ENCODE peak calls at places on chromosomes 5 and 9, in five cellular contexts. One of them, this sample, is unnamed.

GRCh38 chr9:23850242-23851023 is 24.4 kb upstream of the ELAVL2 start:
- DNase-seq in left ventricle myocardium inferior: no peak
- DNase-seq in endodermal cell: peak; percentile 81
- DNase-seq in right atrium auricular region: no peak
- DNase-seq in CD8-positive, alpha-beta T cell: no peak
- DNase-seq in this sample: no peak

GRCh38 chr5:128674837-128675446 is 136.9 kb upstream of the FBN2 start:
- DNase-seq in left ventricle myocardium inferior: no peak
- DNase-seq in CD8-positive, alpha-beta T cell: no peak
- DNase-seq in right atrium auricular region: no peak
- DNase-seq in endodermal cell: peak; percentile 89
- DNase-seq in this sample: no peak

GRCh38 chr9:109064963-109065701 is 51.8 kb upstream of the CTNNAL1 start:
- DNase-seq in endodermal cell: no peak
- DNase-seq in right atrium auricular region: no peak
- DNase-seq in left ventricle myocardium inferior: no peak
- DNase-seq in CD8-positive, alpha-beta T cell: no peak
- DNase-seq in this sample: peak; percentile 70

GRCh38 chr9:80504525-80505235 is 932.9 kb downstream of the TLE4 start:
- DNase-seq in right atrium auricular region: no peak
- DNase-seq in left ventricle myocardium inferior: no peak
- DNase-seq in endodermal cell: no peak
- DNase-seq in CD8-positive, alpha-beta T cell: no peak
- DNase-seq in this sample: no peak

GRCh38 chr5:81768960-81769452 is 18.1 kb upstream of the SSBP2 start:
- DNase-seq in CD8-positive, alpha-beta T cell: no peak
- DNase-seq in right atrium auricular region: no peak
- DNase-seq in left ventricle myocardium inferior: no peak
- DNase-seq in endodermal cell: no peak
- DNase-seq in this sample: peak; percentile 43

GRCh38 chr9:6215562-6215961 is at the start of gene IL33:
- DNase-seq in left ventricle myocardium inferior: no peak
- DNase-seq in CD8-positive, alpha-beta T cell: no peak
- DNase-seq in endodermal cell: no peak
- DNase-seq in right atrium auricular region: peak; percentile 62
- DNase-seq in this sample: no peak

GRCh38 chr5:176818391-176819098 is 8.2 kb downstream of the UNC5A start:
- DNase-seq in right atrium auricular region: no peak
- DNase-seq in CD8-positive, alpha-beta T cell: no peak
- DNase-seq in endodermal cell: no peak
- DNase-seq in left ventricle myocardium inferior: no peak
- DNase-seq in this sample: no peak

GRCh38 chr5:143188083-143188482 is 215.4 kb downstream of the NR3C1 start:
- DNase-seq in left ventricle myocardium inferior: no peak
- DNase-seq in endodermal cell: no peak
- DNase-seq in right atrium auricular region: no peak
- DNase-seq in CD8-positive, alpha-beta T cell: no peak
- DNase-seq in this sample: no peak

GRCh38 chr5:110644357-110644756 is 82.1 kb downstream of the TMEM232 start:
- DNase-seq in CD8-positive, alpha-beta T cell: no peak
- DNase-seq in right atrium auricular region: no peak
- DNase-seq in endodermal cell: no peak
- DNase-seq in left ventricle myocardium inferior: no peak
- DNase-seq in this sample: no peak

GRCh38 chr9:111236337-111236736 is 93.7 kb downstream of the OR2K2 start:
- DNase-seq in CD8-positive, alpha-beta T cell: no peak
- DNase-seq in right atrium auricular region: no peak
- DNase-seq in left ventricle myocardium inferior: no peak
- DNase-seq in endodermal cell: no peak
- DNase-seq in this sample: no peak

GRCh38 chr5:148984333-148984732 is 78.5 kb downstream of the SH3TC2 start:
- DNase-seq in left ventricle myocardium inferior: no peak
- DNase-seq in right atrium auricular region: no peak
- DNase-seq in endodermal cell: peak; percentile 73
- DNase-seq in CD8-positive, alpha-beta T cell: no peak
- DNase-seq in this sample: peak; percentile 83

GRCh38 chr9:35335164-35335563 is 154.7 kb upstream of the RUSC2 start:
- DNase-seq in left ventricle myocardium inferior: no peak
- DNase-seq in right atrium auricular region: no peak
- DNase-seq in endodermal cell: no peak
- DNase-seq in CD8-positive, alpha-beta T cell: no peak
- DNase-seq in this sample: no peak

GRCh38 chr5:156383510-156383909 is 56.5 kb downstream of the SGCD start:
- DNase-seq in left ventricle myocardium inferior: no peak
- DNase-seq in CD8-positive, alpha-beta T cell: no peak
- DNase-seq in right atrium auricular region: no peak
- DNase-seq in endodermal cell: no peak
- DNase-seq in this sample: no peak

GRCh38 chr9:22097712-22098111 is 88.6 kb upstream of the CDKN2B start:
- DNase-seq in right atrium auricular region: no peak
- DNase-seq in CD8-positive, alpha-beta T cell: no peak
- DNase-seq in endodermal cell: no peak
- DNase-seq in left ventricle myocardium inferior: no peak
- DNase-seq in this sample: peak; percentile 64

GRCh38 chr9:126569036-126569435 is 44.7 kb upstream of the LMX1B start:
- DNase-seq in right atrium auricular region: no peak
- DNase-seq in CD8-positive, alpha-beta T cell: no peak
- DNase-seq in endodermal cell: no peak
- DNase-seq in left ventricle myocardium inferior: no peak
- DNase-seq in this sample: no peak

GRCh38 chr9:122200960-122201635 is 27.7 kb downstream of the LHX6 start:
- DNase-seq in endodermal cell: no peak
- DNase-seq in left ventricle myocardium inferior: no peak
- DNase-seq in right atrium auricular region: no peak
- DNase-seq in CD8-positive, alpha-beta T cell: no peak
- DNase-seq in this sample: no peak

GRCh38 chr9:72477862-72478564 is 43.4 kb upstream of the TMC1 start:
- DNase-seq in left ventricle myocardium inferior: no peak
- DNase-seq in endodermal cell: peak; percentile 54
- DNase-seq in CD8-positive, alpha-beta T cell: no peak
- DNase-seq in right atrium auricular region: no peak
- DNase-seq in this sample: peak; percentile 83

GRCh38 chr5:83919071-83920041 is 198.7 kb upstream of the HAPLN1 start:
- DNase-seq in CD8-positive, alpha-beta T cell: no peak
- DNase-seq in right atrium auricular region: no peak
- DNase-seq in left ventricle myocardium inferior: no peak
- DNase-seq in endodermal cell: no peak
- DNase-seq in this sample: no peak

GRCh38 chr5:2848634-2849033 is 97.2 kb upstream of the IRX2 start:
- DNase-seq in left ventricle myocardium inferior: no peak
- DNase-seq in right atrium auricular region: no peak
- DNase-seq in CD8-positive, alpha-beta T cell: no peak
- DNase-seq in endodermal cell: no peak
- DNase-seq in this sample: no peak

GRCh38 chr9:108093773-108094675 is 604.5 kb upstream of the KLF4 start:
- DNase-seq in right atrium auricular region: no peak
- DNase-seq in left ventricle myocardium inferior: no peak
- DNase-seq in endodermal cell: no peak
- DNase-seq in CD8-positive, alpha-beta T cell: no peak
- DNase-seq in this sample: peak; percentile 88

GRCh38 chr9:16033253-16033652 is 480.4 kb downstream of the CCDC171 start:
- DNase-seq in left ventricle myocardium inferior: no peak
- DNase-seq in endodermal cell: no peak
- DNase-seq in CD8-positive, alpha-beta T cell: no peak
- DNase-seq in right atrium auricular region: no peak
- DNase-seq in this sample: no peak

GRCh38 chr5:98774192-98775046 is 956 bp downstream of the RGMB start:
- DNase-seq in right atrium auricular region: peak; percentile 71
- DNase-seq in CD8-positive, alpha-beta T cell: peak; percentile 76
- DNase-seq in endodermal cell: peak; percentile 85
- DNase-seq in left ventricle myocardium inferior: peak; percentile 52
- DNase-seq in this sample: no peak

GRCh38 chr9:4581861-4582565 is 80.1 kb upstream of the PLPP6 start:
- DNase-seq in right atrium auricular region: no peak
- DNase-seq in endodermal cell: no peak
- DNase-seq in left ventricle myocardium inferior: no peak
- DNase-seq in CD8-positive, alpha-beta T cell: no peak
- DNase-seq in this sample: no peak

GRCh38 chr5:141359790-141360426 is at the start of gene PCDHGB2:
- DNase-seq in left ventricle myocardium inferior: no peak
- DNase-seq in CD8-positive, alpha-beta T cell: no peak
- DNase-seq in endodermal cell: peak; percentile 63
- DNase-seq in right atrium auricular region: no peak
- DNase-seq in this sample: no peak

GRCh38 chr9:37719526-37719925 is 34.1 kb upstream of the TRMT10B start:
- DNase-seq in left ventricle myocardium inferior: no peak
- DNase-seq in CD8-positive, alpha-beta T cell: no peak
- DNase-seq in endodermal cell: no peak
- DNase-seq in right atrium auricular region: no peak
- DNase-seq in this sample: no peak

GRCh38 chr5:175658299-175659145 is 651 bp downstream of the HRH2 start:
- DNase-seq in CD8-positive, alpha-beta T cell: peak; percentile 62
- DNase-seq in endodermal cell: peak; percentile 79
- DNase-seq in right atrium auricular region: no peak
- DNase-seq in left ventricle myocardium inferior: no peak
- DNase-seq in this sample: no peak

GRCh38 chr9:124036578-124036977 is 25.0 kb downstream of the LHX2 start:
- DNase-seq in endodermal cell: no peak
- DNase-seq in right atrium auricular region: no peak
- DNase-seq in left ventricle myocardium inferior: no peak
- DNase-seq in CD8-positive, alpha-beta T cell: no peak
- DNase-seq in this sample: no peak

GRCh38 chr9:88313364-88314220 is 74.7 kb upstream of the SPIN1 start:
- DNase-seq in right atrium auricular region: no peak
- DNase-seq in left ventricle myocardium inferior: no peak
- DNase-seq in endodermal cell: peak; percentile 75
- DNase-seq in CD8-positive, alpha-beta T cell: no peak
- DNase-seq in this sample: no peak

GRCh38 chr9:18791074-18791473 is 241.9 kb downstream of the SAXO1 start:
- DNase-seq in CD8-positive, alpha-beta T cell: no peak
- DNase-seq in endodermal cell: peak; percentile 88
- DNase-seq in right atrium auricular region: no peak
- DNase-seq in left ventricle myocardium inferior: no peak
- DNase-seq in this sample: no peak
- TF ChIP-seq CTCF in CD8-positive, alpha-beta T cell: no peak
- TF ChIP-seq CTCF in endodermal cell: peak; percentile 95
- TF ChIP-seq CTCF in right atrium auricular region: no peak
- TF ChIP-seq CTCF in left ventricle myocardium inferior: no peak
- TF ChIP-seq CTCF in this sample: peak; percentile 69

GRCh38 chr5:61626639-61627282 is 294.7 kb downstream of the ZSWIM6 start:
- DNase-seq in CD8-positive, alpha-beta T cell: no peak
- DNase-seq in endodermal cell: peak; percentile 57
- DNase-seq in right atrium auricular region: no peak
- DNase-seq in left ventricle myocardium inferior: no peak
- DNase-seq in this sample: no peak
- H3K4me3 ChIP-seq in CD8-positive, alpha-beta T cell: peak overlapping the region; percentile 45
- H3K4me3 ChIP-seq in endodermal cell: no peak overlapping the region
- H3K4me3 ChIP-seq in right atrium auricular region: peak overlapping the region; percentile 52
- H3K4me3 ChIP-seq in left ventricle myocardium inferior: peak overlapping the region; percentile 75
- H3K4me3 ChIP-seq in this sample: peak overlapping the region; percentile 68

DNA sequence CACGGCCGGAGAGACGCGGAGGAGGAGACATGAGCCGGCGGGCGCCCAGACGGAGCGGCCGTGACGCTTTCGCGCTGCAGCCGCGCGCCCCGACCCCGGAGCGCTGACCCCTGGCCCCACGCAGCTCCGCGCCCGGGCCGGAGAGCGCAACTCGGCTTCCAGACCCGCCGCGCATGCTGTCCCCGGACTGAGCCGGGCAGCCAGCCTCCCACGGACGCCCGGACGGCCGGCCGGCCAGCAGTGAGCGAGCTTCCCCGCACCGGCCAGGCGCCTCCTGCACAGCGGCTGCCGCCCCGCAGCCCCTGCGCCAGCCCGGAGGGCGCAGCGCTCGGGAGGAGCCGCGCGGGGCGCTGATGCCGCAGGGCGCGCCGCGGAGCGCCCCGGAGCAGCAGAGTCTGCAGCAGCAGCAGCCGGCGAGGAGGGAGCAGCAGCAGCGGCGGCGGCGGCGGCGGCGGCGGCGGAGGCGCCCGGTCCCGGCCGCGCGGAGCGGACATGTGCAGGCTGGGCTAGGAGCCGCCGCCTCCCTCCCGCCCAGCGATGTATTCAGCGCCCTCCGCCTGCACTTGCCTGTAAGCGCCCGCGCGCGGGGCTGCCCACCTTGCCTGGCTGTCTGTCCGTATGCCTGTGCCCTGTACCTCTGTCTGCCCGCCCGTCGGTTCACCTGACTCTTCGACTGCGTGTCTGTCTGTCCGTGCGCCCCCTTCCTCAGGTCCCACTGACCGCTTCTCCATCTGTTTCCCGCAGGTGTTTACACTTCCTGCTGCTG is 399 bp downstream of the FGF18 start:
- DNase-seq in right atrium auricular region: peak; percentile 57
- DNase-seq in CD8-positive, alpha-beta T cell: peak; percentile 48
- DNase-seq in endodermal cell: peak; percentile 83
- DNase-seq in left ventricle myocardium inferior: peak; percentile 33
- DNase-seq in this sample: no peak
- TF ChIP-seq CTCF in right atrium auricular region: no peak
- TF ChIP-seq CTCF in CD8-positive, alpha-beta T cell: no peak
- TF ChIP-seq CTCF in endodermal cell: no peak
- TF ChIP-seq CTCF in left ventricle myocardium inferior: peak; percentile 21
- TF ChIP-seq CTCF in this sample: no peak

GRCh38 chr5:125410501-125411162 is 664.2 kb upstream of the ZNF608 start:
- DNase-seq in left ventricle myocardium inferior: no peak
- DNase-seq in CD8-positive, alpha-beta T cell: no peak
- DNase-seq in right atrium auricular region: no peak
- DNase-seq in endodermal cell: no peak
- DNase-seq in this sample: peak; percentile 86
- H3K4me3 ChIP-seq in left ventricle myocardium inferior: peak overlapping the region; percentile 38
- H3K4me3 ChIP-seq in CD8-positive, alpha-beta T cell: no peak overlapping the region
- H3K4me3 ChIP-seq in right atrium auricular region: no peak overlapping the region
- H3K4me3 ChIP-seq in endodermal cell: no peak overlapping the region
- H3K4me3 ChIP-seq in this sample: no peak overlapping the region

GRCh38 chr9:100222674-100223073 is 123.6 kb downstream of the INVS start:
- DNase-seq in left ventricle myocardium inferior: no peak
- DNase-seq in CD8-positive, alpha-beta T cell: no peak
- DNase-seq in endodermal cell: no peak
- DNase-seq in right atrium auricular region: no peak
- DNase-seq in this sample: no peak
- TF ChIP-seq CTCF in left ventricle myocardium inferior: peak; percentile 50
- TF ChIP-seq CTCF in CD8-positive, alpha-beta T cell: no peak
- TF ChIP-seq CTCF in endodermal cell: peak; percentile 69
- TF ChIP-seq CTCF in right atrium auricular region: peak; percentile 52
- TF ChIP-seq CTCF in this sample: peak; percentile 59

DNA sequence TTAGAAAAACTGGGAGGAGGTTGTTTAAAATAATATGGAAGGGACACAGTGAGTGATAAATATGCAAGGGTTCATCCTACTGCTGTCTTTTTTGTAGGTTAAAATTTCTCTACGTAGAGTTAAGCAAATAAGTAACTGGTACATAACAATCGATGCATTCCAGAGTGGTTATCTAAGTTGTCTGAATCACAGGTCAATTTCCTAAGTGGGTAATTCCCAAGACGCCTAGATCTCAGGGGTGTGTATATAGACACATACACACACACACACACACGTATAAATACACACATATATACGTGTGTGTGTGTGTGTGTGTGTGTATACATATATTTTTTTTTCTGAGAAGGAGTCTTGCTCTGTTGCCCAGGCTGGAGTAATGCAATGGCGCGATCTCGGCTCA is 22.3 kb downstream of the CAAP1 start:
- DNase-seq in left ventricle myocardium inferior: no peak
- DNase-seq in CD8-positive, alpha-beta T cell: no peak
- DNase-seq in endodermal cell: no peak
- DNase-seq in right atrium auricular region: no peak
- DNase-seq in this sample: peak; percentile 94
- H3K4me3 ChIP-seq in left ventricle myocardium inferior: no peak overlapping the region
- H3K4me3 ChIP-seq in CD8-positive, alpha-beta T cell: no peak overlapping the region
- H3K4me3 ChIP-seq in endodermal cell: no peak overlapping the region
- H3K4me3 ChIP-seq in right atrium auricular region: no peak overlapping the region
- H3K4me3 ChIP-seq in this sample: no peak overlapping the region